ENCODE peak calls at places on chromosomes 7 and 10, in four cellular contexts. One of them, this sample, is unnamed.

GRCh38 chr10:97780991-97781540 is 9.3 kb upstream of the SFRP5 start:
- DNase-seq in sigmoid colon: no peak
- DNase-seq in brain microvascular endothelial cell: no peak
- DNase-seq in heart right ventricle: no peak
- DNase-seq in this sample: no peak

GRCh38 chr10:110434477-110435096 is 63.1 kb upstream of the DUSP5 start:
- DNase-seq in sigmoid colon: peak; percentile 20
- DNase-seq in brain microvascular endothelial cell: no peak
- DNase-seq in heart right ventricle: no peak
- DNase-seq in this sample: no peak

GRCh38 chr10:119149723-119150122 is 15.8 kb downstream of the SFXN4 start:
- DNase-seq in sigmoid colon: peak; percentile 40
- DNase-seq in brain microvascular endothelial cell: no peak
- DNase-seq in heart right ventricle: no peak
- DNase-seq in this sample: no peak

GRCh38 chr10:132152896-132153580 is 33.7 kb upstream of the DPYSL4 start:
- DNase-seq in sigmoid colon: no peak
- DNase-seq in brain microvascular endothelial cell: no peak
- DNase-seq in heart right ventricle: no peak
- DNase-seq in this sample: no peak

GRCh38 chr10:108709927-108710722 is 1213.2 kb downstream of the XPNPEP1 start:
- DNase-seq in sigmoid colon: no peak
- DNase-seq in brain microvascular endothelial cell: no peak
- DNase-seq in heart right ventricle: no peak
- DNase-seq in this sample: no peak

GRCh38 chr10:109891105-109891504 is 32.2 kb downstream of the XPNPEP1 start:
- DNase-seq in sigmoid colon: no peak
- DNase-seq in brain microvascular endothelial cell: no peak
- DNase-seq in heart right ventricle: no peak
- DNase-seq in this sample: no peak

GRCh38 chr7:107996072-107996824 is 6.7 kb downstream of the LAMB1 start:
- DNase-seq in sigmoid colon: no peak
- DNase-seq in brain microvascular endothelial cell: peak; percentile 57
- DNase-seq in heart right ventricle: no peak
- DNase-seq in this sample: no peak

GRCh38 chr7:24917510-24918239 is 62.3 kb downstream of the OSBPL3 start:
- DNase-seq in sigmoid colon: no peak
- DNase-seq in brain microvascular endothelial cell: peak; percentile 72
- DNase-seq in heart right ventricle: no peak
- DNase-seq in this sample: no peak

GRCh38 chr7:78970440-78970916 is 483.0 kb downstream of the MAGI2 start:
- DNase-seq in sigmoid colon: no peak
- DNase-seq in brain microvascular endothelial cell: no peak
- DNase-seq in heart right ventricle: no peak
- DNase-seq in this sample: no peak

GRCh38 chr10:11782793-11783557 is 40.2 kb upstream of the PROSER2 start:
- DNase-seq in sigmoid colon: no peak
- DNase-seq in brain microvascular endothelial cell: peak; percentile 39
- DNase-seq in heart right ventricle: no peak
- DNase-seq in this sample: no peak

GRCh38 chr10:114766470-114766869 is 55.1 kb upstream of the FHIP2A start:
- DNase-seq in sigmoid colon: no peak
- DNase-seq in brain microvascular endothelial cell: no peak
- DNase-seq in heart right ventricle: no peak
- DNase-seq in this sample: no peak

GRCh38 chr7:3095046-3095445 is 51.4 kb upstream of the CARD11 start:
- DNase-seq in sigmoid colon: no peak
- DNase-seq in brain microvascular endothelial cell: no peak
- DNase-seq in heart right ventricle: peak; percentile 5
- DNase-seq in this sample: no peak

GRCh38 chr7:92028226-92028625 is 87.6 kb downstream of the AKAP9 start:
- DNase-seq in sigmoid colon: no peak
- DNase-seq in brain microvascular endothelial cell: no peak
- DNase-seq in heart right ventricle: no peak
- DNase-seq in this sample: no peak

GRCh38 chr7:141071260-141071854 is 2.5 kb upstream of the TMEM178B start:
- DNase-seq in sigmoid colon: peak; percentile 72
- DNase-seq in brain microvascular endothelial cell: no peak
- DNase-seq in heart right ventricle: peak; percentile 37
- DNase-seq in this sample: no peak

GRCh38 chr7:151754142-151754590 is 122.7 kb downstream of the PRKAG2 start:
- DNase-seq in sigmoid colon: peak; percentile 91
- DNase-seq in brain microvascular endothelial cell: peak; percentile 98
- DNase-seq in heart right ventricle: peak; percentile 81
- DNase-seq in this sample: peak; percentile 94

GRCh38 chr7:128914566-128915151 is 4.2 kb upstream of the KCP start:
- DNase-seq in sigmoid colon: peak; percentile 60
- DNase-seq in brain microvascular endothelial cell: no peak
- DNase-seq in heart right ventricle: no peak
- DNase-seq in this sample: peak; percentile 64

GRCh38 chr7:11345621-11346020 is 371.9 kb downstream of the PHF14 start:
- DNase-seq in sigmoid colon: no peak
- DNase-seq in brain microvascular endothelial cell: no peak
- DNase-seq in heart right ventricle: no peak
- DNase-seq in this sample: no peak

GRCh38 chr10:24115403-24115802 is 93.5 kb upstream of the KIAA1217 start:
- DNase-seq in sigmoid colon: no peak
- DNase-seq in brain microvascular endothelial cell: no peak
- DNase-seq in heart right ventricle: peak; percentile 17
- DNase-seq in this sample: no peak

GRCh38 chr7:11630355-11630754 is 201.6 kb downstream of the THSD7A start:
- DNase-seq in sigmoid colon: no peak
- DNase-seq in brain microvascular endothelial cell: no peak
- DNase-seq in heart right ventricle: no peak
- DNase-seq in this sample: no peak

GRCh38 chr7:25359471-25360059 is 131.3 kb upstream of the NPVF start:
- DNase-seq in sigmoid colon: no peak
- DNase-seq in brain microvascular endothelial cell: no peak
- DNase-seq in heart right ventricle: no peak
- DNase-seq in this sample: no peak

GRCh38 chr10:113329121-113329596 is 223.7 kb upstream of the HABP2 start:
- DNase-seq in sigmoid colon: no peak
- DNase-seq in brain microvascular endothelial cell: peak; percentile 72
- DNase-seq in heart right ventricle: no peak
- DNase-seq in this sample: no peak

GRCh38 chr10:30413996-30414576 is 19.9 kb upstream of the MAP3K8 start:
- DNase-seq in sigmoid colon: no peak
- DNase-seq in brain microvascular endothelial cell: peak; percentile 57
- DNase-seq in heart right ventricle: peak; percentile 57
- DNase-seq in this sample: no peak

GRCh38 chr7:65907501-65908198 is 34.8 kb downstream of the VKORC1L1 start:
- DNase-seq in sigmoid colon: no peak
- DNase-seq in brain microvascular endothelial cell: no peak
- DNase-seq in heart right ventricle: no peak
- DNase-seq in this sample: no peak

GRCh38 chr7:25032774-25033743 is 53.1 kb upstream of the OSBPL3 start:
- DNase-seq in sigmoid colon: no peak
- DNase-seq in brain microvascular endothelial cell: no peak
- DNase-seq in heart right ventricle: no peak
- DNase-seq in this sample: no peak

GRCh38 chr10:34116780-34117179 is 698.3 kb downstream of the PARD3 start:
- DNase-seq in sigmoid colon: no peak
- DNase-seq in brain microvascular endothelial cell: no peak
- DNase-seq in heart right ventricle: no peak
- DNase-seq in this sample: no peak

GRCh38 chr7:36317276-36317675 is 72.4 kb upstream of the ANLN start:
- DNase-seq in sigmoid colon: no peak
- DNase-seq in brain microvascular endothelial cell: no peak
- DNase-seq in heart right ventricle: no peak
- DNase-seq in this sample: no peak

GRCh38 chr10:84397735-84398144 is 69.4 kb downstream of the CCSER2 start:
- DNase-seq in sigmoid colon: no peak
- DNase-seq in brain microvascular endothelial cell: no peak
- DNase-seq in heart right ventricle: no peak
- DNase-seq in this sample: no peak

GRCh38 chr10:60367431-60367830 is 22.2 kb downstream of the ANK3 start:
- DNase-seq in sigmoid colon: no peak
- DNase-seq in brain microvascular endothelial cell: no peak
- DNase-seq in heart right ventricle: no peak
- DNase-seq in this sample: no peak

GRCh38 chr7:45583296-45583695 is 9.1 kb downstream of the ADCY1 start:
- DNase-seq in sigmoid colon: peak; percentile 14
- DNase-seq in brain microvascular endothelial cell: no peak
- DNase-seq in heart right ventricle: no peak
- DNase-seq in this sample: no peak

GRCh38 chr7:45584261-45585210 is 10.4 kb downstream of the ADCY1 start:
- DNase-seq in sigmoid colon: peak; percentile 50
- DNase-seq in brain microvascular endothelial cell: no peak
- DNase-seq in heart right ventricle: no peak
- DNase-seq in this sample: no peak

GRCh38 chr7:45581271-45581780 is 7.2 kb downstream of the ADCY1 start:
- DNase-seq in sigmoid colon: peak; percentile 22
- DNase-seq in brain microvascular endothelial cell: no peak
- DNase-seq in heart right ventricle: no peak
- DNase-seq in this sample: no peak

GRCh38 chr7:45582136-45582742 is 8.1 kb downstream of the ADCY1 start:
- DNase-seq in sigmoid colon: peak; percentile 37
- DNase-seq in brain microvascular endothelial cell: no peak
- DNase-seq in heart right ventricle: no peak
- DNase-seq in this sample: no peak

GRCh38 chr7:45582868-45583277 is 8.7 kb downstream of the ADCY1 start:
- DNase-seq in sigmoid colon: peak; percentile 29
- DNase-seq in brain microvascular endothelial cell: no peak
- DNase-seq in heart right ventricle: no peak
- DNase-seq in this sample: no peak
- H3K4me3 ChIP-seq in sigmoid colon: no peak overlapping the region
- H3K4me3 ChIP-seq in brain microvascular endothelial cell: no peak overlapping the region
- H3K4me3 ChIP-seq in heart right ventricle: no peak overlapping the region
- H3K4me3 ChIP-seq in this sample: no peak overlapping the region

GRCh38 chr7:31065021-31065593 is 13.0 kb downstream of the ADCYAP1R1 start:
- DNase-seq in sigmoid colon: peak; percentile 54
- DNase-seq in brain microvascular endothelial cell: no peak
- DNase-seq in heart right ventricle: no peak
- DNase-seq in this sample: no peak
- TF ChIP-seq CTCF in sigmoid colon: no peak
- TF ChIP-seq CTCF in brain microvascular endothelial cell: no peak
- TF ChIP-seq CTCF in heart right ventricle: no peak
- TF ChIP-seq CTCF in this sample: no peak

DNA sequence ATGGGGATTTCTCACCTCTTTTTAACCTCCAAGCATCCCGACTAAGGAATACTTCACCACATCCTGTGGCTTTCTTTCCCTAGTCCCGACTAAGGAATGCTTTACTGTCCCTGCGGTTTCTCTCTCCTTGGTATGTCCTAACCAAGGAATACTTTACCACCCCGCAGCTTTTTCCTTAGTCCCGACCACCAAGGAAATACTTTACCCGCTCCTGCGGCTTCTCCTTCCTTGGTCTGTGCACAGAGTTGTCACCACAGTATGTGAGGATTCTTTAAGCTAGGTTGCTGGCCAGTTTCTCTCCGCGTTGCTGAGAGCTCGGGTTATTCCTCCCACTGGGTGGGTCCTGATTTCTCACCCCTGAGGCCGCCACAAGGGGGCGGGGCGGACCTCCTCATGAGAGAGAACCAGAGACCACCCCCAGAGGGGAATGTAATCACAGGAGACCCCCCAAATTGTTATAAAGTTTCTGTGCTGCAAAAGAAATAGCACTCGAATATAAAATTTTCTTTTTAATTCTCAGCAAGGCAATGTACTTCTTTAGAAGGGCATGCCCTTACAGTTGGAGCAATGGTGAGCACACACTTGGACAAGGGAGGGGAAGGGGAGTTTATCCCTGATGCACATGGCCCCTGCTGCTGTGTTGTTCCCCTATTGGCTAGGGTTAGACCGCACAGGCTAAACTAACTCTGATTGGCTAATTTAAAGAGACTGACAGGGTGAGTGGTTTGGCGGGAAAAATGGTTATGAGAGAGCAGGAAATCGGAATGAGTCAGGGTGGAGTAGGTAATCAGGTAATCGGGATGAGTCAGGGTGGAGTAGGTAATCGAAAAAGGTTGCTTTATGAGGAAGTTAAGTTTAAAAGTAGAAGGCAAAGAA is 12.8 kb downstream of the SUGCT start:
- DNase-seq in sigmoid colon: no peak
- DNase-seq in brain microvascular endothelial cell: peak; percentile 21
- DNase-seq in heart right ventricle: no peak
- DNase-seq in this sample: no peak
- H3K27ac ChIP-seq in sigmoid colon: no peak overlapping the region
- H3K27ac ChIP-seq in brain microvascular endothelial cell: no peak overlapping the region
- H3K27ac ChIP-seq in heart right ventricle: no peak overlapping the region
- H3K27ac ChIP-seq in this sample: no peak overlapping the region

DNA sequence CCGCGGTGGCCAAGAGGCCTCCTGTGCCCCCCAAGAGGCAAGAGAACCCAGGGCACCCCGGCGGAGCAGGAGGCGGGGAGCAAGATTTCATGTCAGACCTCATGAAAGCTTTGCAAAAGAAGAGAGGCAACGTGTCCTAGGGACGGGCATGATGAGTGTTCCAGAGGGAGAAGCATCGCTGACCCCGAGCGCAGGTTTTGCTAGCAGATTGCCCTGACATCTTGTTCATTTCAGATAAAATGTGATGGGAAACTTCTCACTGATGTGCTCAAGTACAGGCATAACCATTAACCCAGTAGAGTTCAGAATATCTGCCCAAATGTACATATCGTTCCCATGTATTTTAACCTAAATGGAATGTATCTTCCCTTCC is 129.2 kb downstream of the APBB1IP start:
- DNase-seq in sigmoid colon: no peak
- DNase-seq in brain microvascular endothelial cell: no peak
- DNase-seq in heart right ventricle: no peak
- DNase-seq in this sample: no peak
- H3K4me3 ChIP-seq in sigmoid colon: peak overlapping the region; percentile 46
- H3K4me3 ChIP-seq in brain microvascular endothelial cell: peak overlapping the region; percentile 48
- H3K4me3 ChIP-seq in heart right ventricle: peak overlapping the region; percentile 40
- H3K4me3 ChIP-seq in this sample: peak overlapping the region; percentile 66

GRCh38 chr10:1538121-1538520 is 199.2 kb downstream of the ADARB2 start:
- DNase-seq in sigmoid colon: peak; percentile 48
- DNase-seq in brain microvascular endothelial cell: no peak
- DNase-seq in heart right ventricle: no peak
- DNase-seq in this sample: no peak

GRCh38 chr10:1536341-1536740 is 201.0 kb downstream of the ADARB2 start:
- DNase-seq in sigmoid colon: peak; percentile 52
- DNase-seq in brain microvascular endothelial cell: no peak
- DNase-seq in heart right ventricle: no peak
- DNase-seq in this sample: no peak

GRCh38 chr10:1539216-1539615 is 198.1 kb downstream of the ADARB2 start:
- DNase-seq in sigmoid colon: peak; percentile 37
- DNase-seq in brain microvascular endothelial cell: no peak
- DNase-seq in heart right ventricle: no peak
- DNase-seq in this sample: no peak

GRCh38 chr10:1540144-1540543 is 197.2 kb downstream of the ADARB2 start:
- DNase-seq in sigmoid colon: peak; percentile 27
- DNase-seq in brain microvascular endothelial cell: no peak
- DNase-seq in heart right ventricle: no peak
- DNase-seq in this sample: no peak

DNA sequence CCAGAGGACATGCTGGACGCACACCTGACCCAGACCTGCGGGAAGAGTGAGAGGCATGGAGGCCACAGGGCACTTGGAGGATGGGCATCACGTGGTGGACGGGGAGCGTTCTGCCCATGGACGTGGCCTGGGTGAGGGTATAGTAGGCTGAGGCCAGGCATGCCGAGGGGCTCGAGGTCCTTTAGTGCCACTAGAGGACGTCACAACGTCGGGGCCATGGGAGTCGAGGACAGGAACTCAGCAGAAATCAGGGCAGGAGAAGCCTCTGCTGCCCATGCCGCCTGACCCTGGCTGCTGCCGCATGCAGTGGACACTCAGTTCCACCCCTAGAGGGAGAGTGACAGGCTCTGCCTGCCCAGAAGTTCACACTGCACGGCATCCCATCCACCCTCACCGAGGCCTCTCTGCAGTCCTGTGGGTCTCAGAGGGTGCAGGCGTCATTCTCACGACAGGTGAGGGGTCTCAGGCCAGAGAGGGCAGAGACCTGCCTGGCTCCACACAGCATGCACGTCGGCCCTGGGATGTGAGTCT is 198.7 kb downstream of the ADARB2 start:
- DNase-seq in sigmoid colon: peak; percentile 60
- DNase-seq in brain microvascular endothelial cell: no peak
- DNase-seq in heart right ventricle: no peak
- DNase-seq in this sample: no peak
- TF ChIP-seq CTCF in sigmoid colon: no peak
- TF ChIP-seq CTCF in brain microvascular endothelial cell: no peak
- TF ChIP-seq CTCF in heart right ventricle: no peak
- TF ChIP-seq CTCF in this sample: no peak